ENCODE peak calls at places on chromosomes 7 and 10, in ten cellular contexts. One of them, this sample, is unnamed.

GRCh38 chr7:101543242-101543766 is 85.8 kb downstream of the MYL10 start:
- DNase-seq in PC-3: no peak
- DNase-seq in heart left ventricle: no peak
- DNase-seq in hepatocyte: no peak
- DNase-seq in adrenal gland: no peak
- DNase-seq in GM23248: no peak
- DNase-seq in tibial nerve: no peak
- DNase-seq in IMR-90: no peak
- DNase-seq in body of pancreas: no peak
- DNase-seq in ascending aorta: no peak
- DNase-seq in this sample: no peak

GRCh38 chr10:98212204-98212603 is 55.8 kb downstream of the LOXL4 start:
- DNase-seq in PC-3: peak
- DNase-seq in heart left ventricle: no peak
- DNase-seq in hepatocyte: no peak
- DNase-seq in adrenal gland: no peak
- DNase-seq in GM23248: no peak
- DNase-seq in tibial nerve: no peak
- DNase-seq in IMR-90: no peak
- DNase-seq in body of pancreas: no peak
- DNase-seq in ascending aorta: no peak
- DNase-seq in this sample: no peak

GRCh38 chr10:92045641-92046106 is 122.1 kb downstream of the BTAF1 start:
- DNase-seq in PC-3: no peak
- DNase-seq in heart left ventricle: no peak
- DNase-seq in hepatocyte: no peak
- DNase-seq in adrenal gland: no peak
- DNase-seq in GM23248: no peak
- DNase-seq in tibial nerve: no peak
- DNase-seq in IMR-90: no peak
- DNase-seq in body of pancreas: no peak
- DNase-seq in ascending aorta: no peak
- DNase-seq in this sample: no peak

GRCh38 chr10:16717617-16718395 is 99.4 kb downstream of the RSU1 start:
- DNase-seq in PC-3: no peak
- DNase-seq in heart left ventricle: no peak
- DNase-seq in hepatocyte: no peak
- DNase-seq in adrenal gland: no peak
- DNase-seq in GM23248: peak
- DNase-seq in tibial nerve: no peak
- DNase-seq in IMR-90: peak
- DNase-seq in body of pancreas: no peak
- DNase-seq in ascending aorta: no peak
- DNase-seq in this sample: no peak

GRCh38 chr10:11610855-11611247 is 599 bp downstream of the USP6NL start:
- DNase-seq in PC-3: no peak
- DNase-seq in heart left ventricle: peak
- DNase-seq in hepatocyte: peak
- DNase-seq in adrenal gland: peak
- DNase-seq in GM23248: peak
- DNase-seq in tibial nerve: no peak
- DNase-seq in IMR-90: peak
- DNase-seq in body of pancreas: peak
- DNase-seq in ascending aorta: no peak
- DNase-seq in this sample: peak

GRCh38 chr7:2956526-2957368 is 86.9 kb downstream of the CARD11 start:
- DNase-seq in PC-3: peak
- DNase-seq in heart left ventricle: no peak
- DNase-seq in hepatocyte: peak
- DNase-seq in adrenal gland: peak
- DNase-seq in GM23248: peak
- DNase-seq in tibial nerve: no peak
- DNase-seq in IMR-90: peak
- DNase-seq in body of pancreas: no peak
- DNase-seq in ascending aorta: peak
- DNase-seq in this sample: no peak

GRCh38 chr10:5534051-5534821 is 9.5 kb downstream of the CALML3 start:
- DNase-seq in PC-3: no peak
- DNase-seq in heart left ventricle: no peak
- DNase-seq in hepatocyte: no peak
- DNase-seq in adrenal gland: no peak
- DNase-seq in GM23248: no peak
- DNase-seq in tibial nerve: no peak
- DNase-seq in IMR-90: no peak
- DNase-seq in body of pancreas: no peak
- DNase-seq in ascending aorta: peak
- DNase-seq in this sample: no peak

GRCh38 chr7:158549176-158549833 is 38.3 kb downstream of the PTPRN2 start:
- DNase-seq in PC-3: no peak
- DNase-seq in heart left ventricle: peak
- DNase-seq in hepatocyte: no peak
- DNase-seq in adrenal gland: peak
- DNase-seq in GM23248: peak
- DNase-seq in tibial nerve: peak
- DNase-seq in IMR-90: no peak
- DNase-seq in body of pancreas: peak
- DNase-seq in ascending aorta: no peak
- DNase-seq in this sample: no peak

GRCh38 chr7:86949052-86949778 is 110.2 kb downstream of the ELAPOR2 start:
- DNase-seq in PC-3: no peak
- DNase-seq in heart left ventricle: no peak
- DNase-seq in hepatocyte: no peak
- DNase-seq in adrenal gland: no peak
- DNase-seq in GM23248: no peak
- DNase-seq in tibial nerve: no peak
- DNase-seq in IMR-90: no peak
- DNase-seq in body of pancreas: no peak
- DNase-seq in ascending aorta: no peak
- DNase-seq in this sample: no peak
- H3K4me3 ChIP-seq in PC-3: no peak
- H3K4me3 ChIP-seq in heart left ventricle: no peak
- H3K4me3 ChIP-seq in hepatocyte: no peak
- H3K4me3 ChIP-seq in adrenal gland: no peak
- H3K4me3 ChIP-seq in GM23248: no peak
- H3K4me3 ChIP-seq in tibial nerve: no peak
- H3K4me3 ChIP-seq in IMR-90: no peak
- H3K4me3 ChIP-seq in body of pancreas: no peak
- H3K4me3 ChIP-seq in ascending aorta: no peak
- H3K4me3 ChIP-seq in this sample: no peak

GRCh38 chr10:119254355-119254754 is 47.0 kb downstream of the GRK5 start:
- DNase-seq in PC-3: no peak
- DNase-seq in heart left ventricle: no peak
- DNase-seq in hepatocyte: no peak
- DNase-seq in adrenal gland: no peak
- DNase-seq in GM23248: no peak
- DNase-seq in tibial nerve: no peak
- DNase-seq in IMR-90: no peak
- DNase-seq in body of pancreas: no peak
- DNase-seq in ascending aorta: no peak
- DNase-seq in this sample: no peak

GRCh38 chr10:119257894-119258293 is 50.5 kb downstream of the GRK5 start:
- DNase-seq in PC-3: no peak
- DNase-seq in heart left ventricle: no peak
- DNase-seq in hepatocyte: no peak
- DNase-seq in adrenal gland: no peak
- DNase-seq in GM23248: no peak
- DNase-seq in tibial nerve: no peak
- DNase-seq in IMR-90: peak
- DNase-seq in body of pancreas: no peak
- DNase-seq in ascending aorta: no peak
- DNase-seq in this sample: no peak

GRCh38 chr10:119253433-119254174 is 46.2 kb downstream of the GRK5 start:
- DNase-seq in PC-3: peak
- DNase-seq in heart left ventricle: peak
- DNase-seq in hepatocyte: peak
- DNase-seq in adrenal gland: peak
- DNase-seq in GM23248: peak
- DNase-seq in tibial nerve: peak
- DNase-seq in IMR-90: peak
- DNase-seq in body of pancreas: peak
- DNase-seq in ascending aorta: peak
- DNase-seq in this sample: peak

GRCh38 chr10:119256897-119257296 is 49.5 kb downstream of the GRK5 start:
- DNase-seq in PC-3: no peak
- DNase-seq in heart left ventricle: no peak
- DNase-seq in hepatocyte: no peak
- DNase-seq in adrenal gland: no peak
- DNase-seq in GM23248: no peak
- DNase-seq in tibial nerve: no peak
- DNase-seq in IMR-90: no peak
- DNase-seq in body of pancreas: no peak
- DNase-seq in ascending aorta: no peak
- DNase-seq in this sample: no peak

DNA sequence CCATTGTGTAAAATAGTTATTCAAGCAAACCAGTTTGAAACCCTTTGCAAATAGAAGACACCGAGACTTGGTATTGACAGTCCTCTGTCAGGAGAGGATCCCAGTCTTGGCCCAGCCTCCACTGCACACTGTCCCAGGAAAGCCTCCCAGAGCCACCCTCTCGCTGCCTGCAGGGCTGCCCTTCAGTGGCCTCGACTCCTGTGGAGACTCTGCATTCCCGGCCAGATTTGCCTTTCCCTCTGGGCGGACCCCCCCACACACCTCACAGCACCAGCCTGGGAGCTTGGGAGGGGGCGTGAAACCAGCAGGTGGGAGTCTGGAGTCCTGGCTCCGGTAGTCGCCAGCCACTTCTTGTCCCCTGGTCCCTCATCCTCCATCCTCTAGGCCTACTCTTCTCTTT is 48.7 kb downstream of the GRK5 start:
- DNase-seq in PC-3: no peak
- DNase-seq in heart left ventricle: no peak
- DNase-seq in hepatocyte: no peak
- DNase-seq in adrenal gland: no peak
- DNase-seq in GM23248: no peak
- DNase-seq in tibial nerve: no peak
- DNase-seq in IMR-90: no peak
- DNase-seq in body of pancreas: no peak
- DNase-seq in ascending aorta: no peak
- DNase-seq in this sample: no peak
- H3K27ac ChIP-seq in PC-3: no peak
- H3K27ac ChIP-seq in heart left ventricle: no peak
- H3K27ac ChIP-seq in hepatocyte: peak
- H3K27ac ChIP-seq in adrenal gland: no peak
- H3K27ac ChIP-seq in GM23248: no peak
- H3K27ac ChIP-seq in tibial nerve: peak
- H3K27ac ChIP-seq in IMR-90: no peak
- H3K27ac ChIP-seq in body of pancreas: no peak
- H3K27ac ChIP-seq in ascending aorta: peak
- H3K27ac ChIP-seq in this sample: no peak

GRCh38 chr10:63268139-63268797 is 135.1 kb downstream of the NRBF2 start:
- DNase-seq in PC-3: no peak
- DNase-seq in heart left ventricle: no peak
- DNase-seq in hepatocyte: peak
- DNase-seq in adrenal gland: no peak
- DNase-seq in GM23248: peak
- DNase-seq in tibial nerve: no peak
- DNase-seq in IMR-90: peak
- DNase-seq in body of pancreas: peak
- DNase-seq in ascending aorta: no peak
- DNase-seq in this sample: no peak

GRCh38 chr10:63264852-63265617 is 131.9 kb downstream of the NRBF2 start:
- DNase-seq in PC-3: peak
- DNase-seq in heart left ventricle: peak
- DNase-seq in hepatocyte: peak
- DNase-seq in adrenal gland: peak
- DNase-seq in GM23248: peak
- DNase-seq in tibial nerve: no peak
- DNase-seq in IMR-90: peak
- DNase-seq in body of pancreas: peak
- DNase-seq in ascending aorta: no peak
- DNase-seq in this sample: no peak

GRCh38 chr10:63266337-63267327 is 133.5 kb downstream of the NRBF2 start:
- DNase-seq in PC-3: peak
- DNase-seq in heart left ventricle: no peak
- DNase-seq in hepatocyte: no peak
- DNase-seq in adrenal gland: no peak
- DNase-seq in GM23248: peak
- DNase-seq in tibial nerve: no peak
- DNase-seq in IMR-90: no peak
- DNase-seq in body of pancreas: no peak
- DNase-seq in ascending aorta: no peak
- DNase-seq in this sample: no peak

GRCh38 chr10:63267414-63268138 is 134.4 kb downstream of the NRBF2 start:
- DNase-seq in PC-3: peak
- DNase-seq in heart left ventricle: no peak
- DNase-seq in hepatocyte: peak
- DNase-seq in adrenal gland: no peak
- DNase-seq in GM23248: peak
- DNase-seq in tibial nerve: no peak
- DNase-seq in IMR-90: peak
- DNase-seq in body of pancreas: peak
- DNase-seq in ascending aorta: no peak
- DNase-seq in this sample: no peak

GRCh38 chr10:63265646-63266207 is 132.6 kb downstream of the NRBF2 start:
- DNase-seq in PC-3: no peak
- DNase-seq in heart left ventricle: no peak
- DNase-seq in hepatocyte: no peak
- DNase-seq in adrenal gland: no peak
- DNase-seq in GM23248: peak
- DNase-seq in tibial nerve: no peak
- DNase-seq in IMR-90: no peak
- DNase-seq in body of pancreas: no peak
- DNase-seq in ascending aorta: no peak
- DNase-seq in this sample: no peak
- H3K4me3 ChIP-seq in PC-3: peak
- H3K4me3 ChIP-seq in heart left ventricle: peak
- H3K4me3 ChIP-seq in hepatocyte: peak
- H3K4me3 ChIP-seq in adrenal gland: peak
- H3K4me3 ChIP-seq in GM23248: peak
- H3K4me3 ChIP-seq in tibial nerve: peak
- H3K4me3 ChIP-seq in IMR-90: peak
- H3K4me3 ChIP-seq in body of pancreas: peak
- H3K4me3 ChIP-seq in ascending aorta: peak
- H3K4me3 ChIP-seq in this sample: no peak

GRCh38 chr10:124537166-124537725 is 75.6 kb downstream of the LHPP start:
- DNase-seq in PC-3: no peak
- DNase-seq in heart left ventricle: no peak
- DNase-seq in hepatocyte: no peak
- DNase-seq in adrenal gland: no peak
- DNase-seq in GM23248: no peak
- DNase-seq in tibial nerve: no peak
- DNase-seq in IMR-90: no peak
- DNase-seq in body of pancreas: no peak
- DNase-seq in ascending aorta: no peak
- DNase-seq in this sample: no peak

GRCh38 chr10:124534821-124535601 is 73.4 kb downstream of the LHPP start:
- DNase-seq in PC-3: no peak
- DNase-seq in heart left ventricle: no peak
- DNase-seq in hepatocyte: no peak
- DNase-seq in adrenal gland: no peak
- DNase-seq in GM23248: no peak
- DNase-seq in tibial nerve: no peak
- DNase-seq in IMR-90: no peak
- DNase-seq in body of pancreas: no peak
- DNase-seq in ascending aorta: no peak
- DNase-seq in this sample: no peak

GRCh38 chr10:124534231-124534798 is 72.7 kb downstream of the LHPP start:
- DNase-seq in PC-3: no peak
- DNase-seq in heart left ventricle: no peak
- DNase-seq in hepatocyte: no peak
- DNase-seq in adrenal gland: peak
- DNase-seq in GM23248: no peak
- DNase-seq in tibial nerve: no peak
- DNase-seq in IMR-90: no peak
- DNase-seq in body of pancreas: peak
- DNase-seq in ascending aorta: no peak
- DNase-seq in this sample: peak

GRCh38 chr10:124536496-124537050 is 75.0 kb downstream of the LHPP start:
- DNase-seq in PC-3: no peak
- DNase-seq in heart left ventricle: no peak
- DNase-seq in hepatocyte: no peak
- DNase-seq in adrenal gland: no peak
- DNase-seq in GM23248: no peak
- DNase-seq in tibial nerve: no peak
- DNase-seq in IMR-90: no peak
- DNase-seq in body of pancreas: no peak
- DNase-seq in ascending aorta: no peak
- DNase-seq in this sample: no peak

DNA sequence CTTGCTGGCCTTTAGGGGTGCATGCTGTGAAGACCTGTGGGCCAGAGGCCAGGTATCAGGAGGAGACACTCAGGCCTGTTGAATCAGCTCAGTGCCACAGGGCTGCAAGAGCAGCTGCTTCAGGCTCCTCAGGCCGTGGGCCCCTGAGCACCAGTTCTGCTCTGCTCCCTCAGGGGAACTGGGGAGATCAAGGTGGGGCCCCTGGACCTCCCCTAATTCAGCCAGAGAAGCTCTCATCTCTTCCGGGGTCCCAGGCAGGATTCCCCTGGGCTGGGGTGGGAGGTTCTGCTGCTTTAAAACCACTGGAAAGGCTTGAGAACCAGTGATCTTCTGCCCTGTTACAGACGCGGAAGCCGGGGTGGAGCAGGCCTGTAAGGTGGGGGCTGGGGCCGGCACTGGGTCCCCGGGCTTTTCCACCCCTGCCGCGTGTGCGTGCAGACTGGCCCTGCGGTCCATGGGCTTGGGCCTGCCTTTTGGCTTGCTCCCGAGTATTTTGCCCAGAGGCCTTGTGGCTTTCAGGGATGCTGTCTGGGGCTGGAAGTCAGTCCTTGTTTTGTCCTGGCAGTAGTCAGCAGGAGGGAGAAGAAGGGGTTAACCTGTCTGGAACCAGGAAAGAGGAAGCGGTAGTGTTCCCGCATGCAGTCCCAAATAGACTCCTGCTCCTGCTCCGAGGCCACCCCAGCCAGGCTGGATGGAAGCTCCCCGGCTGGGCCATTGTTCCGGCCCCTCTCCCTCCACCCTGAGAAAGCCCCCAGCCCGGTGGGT is 74.3 kb downstream of the LHPP start:
- DNase-seq in PC-3: no peak
- DNase-seq in heart left ventricle: no peak
- DNase-seq in hepatocyte: no peak
- DNase-seq in adrenal gland: no peak
- DNase-seq in GM23248: no peak
- DNase-seq in tibial nerve: no peak
- DNase-seq in IMR-90: no peak
- DNase-seq in body of pancreas: no peak
- DNase-seq in ascending aorta: no peak
- DNase-seq in this sample: no peak
- H3K27ac ChIP-seq in PC-3: no peak
- H3K27ac ChIP-seq in heart left ventricle: no peak
- H3K27ac ChIP-seq in hepatocyte: no peak
- H3K27ac ChIP-seq in adrenal gland: no peak
- H3K27ac ChIP-seq in GM23248: no peak
- H3K27ac ChIP-seq in tibial nerve: peak
- H3K27ac ChIP-seq in IMR-90: no peak
- H3K27ac ChIP-seq in body of pancreas: no peak
- H3K27ac ChIP-seq in ascending aorta: no peak
- H3K27ac ChIP-seq in this sample: no peak

This sample was measured in lung.